ENCODE peak calls at places on chromosomes 13 and 19, in four cellular contexts. One of them, this sample, is unnamed.
A peak's percentile ranks its signal among the peaks of the same experiment; 100 is the strongest.

GRCh38 chr19:33066543-33066942 is 1.9 kb upstream of the RHPN2 start:
- DNase-seq in ovary: no peak
- DNase-seq in stomach: no peak
- DNase-seq in IMR-90: no peak
- DNase-seq in this sample: no peak

GRCh38 chr13:99686157-99686572 is 184.9 kb downstream of the TM9SF2 start:
- DNase-seq in stomach: no peak
- DNase-seq in ovary: no peak
- DNase-seq in IMR-90: peak; percentile 4
- DNase-seq in this sample: no peak

GRCh38 chr13:80141114-80141849 is 199.6 kb downstream of the SPRY2 start:
- DNase-seq in ovary: peak; percentile 51
- DNase-seq in stomach: peak; percentile 36
- DNase-seq in IMR-90: peak; percentile 78
- DNase-seq in this sample: no peak

GRCh38 chr13:105410602-105411001 is 1124.9 kb downstream of the EFNB2 start:
- DNase-seq in IMR-90: peak; percentile 12
- DNase-seq in ovary: peak; percentile 18
- DNase-seq in stomach: peak; percentile 67
- DNase-seq in this sample: peak; percentile 18

GRCh38 chr19:44303976-44304568 is 753 bp downstream of the ZNF235 start:
- DNase-seq in ovary: peak; percentile 16
- DNase-seq in IMR-90: peak; percentile 3
- DNase-seq in stomach: no peak
- DNase-seq in this sample: peak; percentile 5

GRCh38 chr19:52188822-52189744 is 769 bp upstream of the PPP2R1A start:
- DNase-seq in stomach: no peak
- DNase-seq in ovary: no peak
- DNase-seq in IMR-90: no peak
- DNase-seq in this sample: peak; percentile 70

GRCh38 chr19:41546386-41546789 is 29.6 kb upstream of the CEACAM21 start:
- DNase-seq in IMR-90: no peak
- DNase-seq in stomach: no peak
- DNase-seq in ovary: no peak
- DNase-seq in this sample: no peak

GRCh38 chr19:814108-815078 is 7.4 kb downstream of the PLPPR3 start:
- DNase-seq in ovary: no peak
- DNase-seq in stomach: no peak
- DNase-seq in IMR-90: no peak
- DNase-seq in this sample: no peak

GRCh38 chr13:83183439-83184149 is 698.7 kb downstream of the SLITRK1 start:
- DNase-seq in ovary: no peak
- DNase-seq in stomach: no peak
- DNase-seq in IMR-90: no peak
- DNase-seq in this sample: no peak

GRCh38 chr19:2720777-2721569 is at the start of gene DIRAS1:
- DNase-seq in ovary: peak; percentile 51
- DNase-seq in stomach: no peak
- DNase-seq in IMR-90: no peak
- DNase-seq in this sample: no peak

GRCh38 chr19:5006201-5006600 is 37.3 kb downstream of the KDM4B start:
- DNase-seq in IMR-90: peak; percentile 60
- DNase-seq in ovary: no peak
- DNase-seq in stomach: no peak
- DNase-seq in this sample: no peak

GRCh38 chr13:51906581-51906980 is 44.8 kb downstream of the CCDC70 start:
- DNase-seq in stomach: peak; percentile 74
- DNase-seq in IMR-90: no peak
- DNase-seq in ovary: no peak
- DNase-seq in this sample: no peak

GRCh38 chr13:92807343-92807742 is 419.3 kb upstream of the GPC6 start:
- DNase-seq in stomach: no peak
- DNase-seq in IMR-90: peak; percentile 26
- DNase-seq in ovary: no peak
- DNase-seq in this sample: no peak

GRCh38 chr19:29712744-29713516 is 2.1 kb downstream of the C19orf12 start:
- DNase-seq in ovary: peak; percentile 11
- DNase-seq in IMR-90: no peak
- DNase-seq in stomach: no peak
- DNase-seq in this sample: no peak
- H3K4me3 ChIP-seq in ovary: no peak overlapping the region
- H3K4me3 ChIP-seq in IMR-90: no peak overlapping the region
- H3K4me3 ChIP-seq in stomach: no peak overlapping the region
- H3K4me3 ChIP-seq in this sample: no peak overlapping the region

GRCh38 chr13:40562975-40563349 is 103.5 kb downstream of the FOXO1 start:
- DNase-seq in ovary: no peak
- DNase-seq in stomach: no peak
- DNase-seq in IMR-90: no peak
- DNase-seq in this sample: no peak

GRCh38 chr13:40564342-40564997 is 102.0 kb downstream of the FOXO1 start:
- DNase-seq in IMR-90: no peak
- DNase-seq in ovary: no peak
- DNase-seq in stomach: no peak
- DNase-seq in this sample: no peak

GRCh38 chr13:40565282-40566148 is 100.9 kb downstream of the FOXO1 start:
- DNase-seq in IMR-90: no peak
- DNase-seq in ovary: no peak
- DNase-seq in stomach: no peak
- DNase-seq in this sample: no peak

GRCh38 chr13:40566811-40567210 is 99.6 kb downstream of the FOXO1 start:
- DNase-seq in ovary: no peak
- DNase-seq in IMR-90: no peak
- DNase-seq in stomach: no peak
- DNase-seq in this sample: no peak

GRCh38 chr13:40563350-40564125 is 102.9 kb downstream of the FOXO1 start:
- DNase-seq in IMR-90: no peak
- DNase-seq in stomach: no peak
- DNase-seq in ovary: no peak
- DNase-seq in this sample: no peak
- TF ChIP-seq POLR2A in IMR-90: no peak
- TF ChIP-seq POLR2A in stomach: no peak
- TF ChIP-seq POLR2A in ovary: no peak
- TF ChIP-seq POLR2A in this sample: no peak

GRCh38 chr19:39097721-39098120 is 13.6 kb downstream of the ACP7 start:
- DNase-seq in ovary: no peak
- DNase-seq in IMR-90: no peak
- DNase-seq in stomach: no peak
- DNase-seq in this sample: no peak
- H3K27me3 ChIP-seq in ovary: no peaks in the 10 kb centered on the region
- H3K27me3 ChIP-seq in IMR-90: peaks cover 17% of the 10 kb centered on the region
- H3K27me3 ChIP-seq in stomach: peaks cover 24% of the 10 kb centered on the region
- H3K27me3 ChIP-seq in this sample: peaks cover 7% of the 10 kb centered on the region

DNA sequence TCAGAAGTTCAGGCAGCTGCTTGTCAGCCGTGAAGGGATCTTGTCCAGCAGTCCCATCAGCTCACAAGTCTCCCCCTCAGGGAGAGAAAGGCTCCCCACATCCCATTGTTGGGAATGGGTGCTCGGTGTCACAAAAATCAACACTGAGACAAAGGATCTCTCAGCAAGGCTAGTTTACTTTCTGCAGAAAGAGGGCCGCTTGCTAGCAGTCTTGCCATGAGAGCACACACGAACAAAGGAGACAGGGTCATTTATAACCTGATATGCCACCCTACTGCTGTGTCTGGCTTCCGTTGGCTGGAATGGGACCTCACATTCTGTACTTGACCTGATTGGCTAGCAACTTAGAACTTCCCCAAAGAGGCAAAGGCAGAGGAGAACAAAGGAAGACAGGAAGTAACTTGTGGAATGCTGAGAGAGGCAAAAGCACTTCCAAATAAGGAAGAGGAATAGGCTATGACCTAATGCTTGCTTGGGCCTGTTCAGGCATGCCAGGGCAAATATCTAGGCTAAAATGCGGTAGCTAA is 8.7 kb upstream of the IGFL3 start:
- DNase-seq in stomach: no peak
- DNase-seq in IMR-90: peak; percentile 97
- DNase-seq in ovary: peak; percentile 30
- DNase-seq in this sample: peak; percentile 67
- H3K4me3 ChIP-seq in stomach: no peak overlapping the region
- H3K4me3 ChIP-seq in IMR-90: peak overlapping the region; percentile 28
- H3K4me3 ChIP-seq in ovary: peak overlapping the region; percentile 1
- H3K4me3 ChIP-seq in this sample: no peak overlapping the region

DNA sequence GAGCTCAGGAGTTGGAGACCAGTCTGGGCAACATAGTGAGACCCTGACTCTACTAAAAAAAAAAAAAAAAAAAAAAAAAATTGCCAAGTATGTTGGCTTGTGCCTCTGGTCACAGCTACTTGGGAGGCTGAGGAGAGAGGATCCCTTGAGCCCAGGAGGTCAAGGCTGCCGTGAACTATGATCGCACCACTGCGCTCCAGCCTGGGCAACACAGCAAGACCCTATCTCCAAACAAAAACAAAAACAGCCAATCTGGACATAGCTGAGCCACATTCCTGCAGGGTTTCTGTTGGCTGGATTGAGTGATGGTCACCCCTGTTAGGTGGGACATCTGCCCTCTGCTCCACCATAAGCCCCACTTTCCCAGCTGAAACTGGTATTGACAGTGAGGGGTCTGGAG is 13.6 kb upstream of the ANGPTL8 start:
- DNase-seq in stomach: no peak
- DNase-seq in IMR-90: no peak
- DNase-seq in ovary: no peak
- DNase-seq in this sample: no peak
- TF ChIP-seq POLR2A in stomach: no peak
- TF ChIP-seq POLR2A in IMR-90: no peak
- TF ChIP-seq POLR2A in ovary: no peak
- TF ChIP-seq POLR2A in this sample: no peak

GRCh38 chr13:41962994-41963393 is 2.1 kb upstream of the VWA8 start:
- DNase-seq in stomach: no peak
- DNase-seq in IMR-90: peak; percentile 44
- DNase-seq in ovary: no peak
- DNase-seq in this sample: no peak

GRCh38 chr13:41960195-41960699 is 662 bp downstream of the VWA8 start:
- DNase-seq in ovary: no peak
- DNase-seq in IMR-90: peak; percentile 29
- DNase-seq in stomach: no peak
- DNase-seq in this sample: no peak

GRCh38 chr13:41955605-41956004 is 5.3 kb downstream of the VWA8 start:
- DNase-seq in stomach: no peak
- DNase-seq in ovary: no peak
- DNase-seq in IMR-90: no peak
- DNase-seq in this sample: no peak

GRCh38 chr13:41956272-41956671 is 4.6 kb downstream of the VWA8 start:
- DNase-seq in IMR-90: no peak
- DNase-seq in stomach: no peak
- DNase-seq in ovary: no peak
- DNase-seq in this sample: no peak

DNA sequence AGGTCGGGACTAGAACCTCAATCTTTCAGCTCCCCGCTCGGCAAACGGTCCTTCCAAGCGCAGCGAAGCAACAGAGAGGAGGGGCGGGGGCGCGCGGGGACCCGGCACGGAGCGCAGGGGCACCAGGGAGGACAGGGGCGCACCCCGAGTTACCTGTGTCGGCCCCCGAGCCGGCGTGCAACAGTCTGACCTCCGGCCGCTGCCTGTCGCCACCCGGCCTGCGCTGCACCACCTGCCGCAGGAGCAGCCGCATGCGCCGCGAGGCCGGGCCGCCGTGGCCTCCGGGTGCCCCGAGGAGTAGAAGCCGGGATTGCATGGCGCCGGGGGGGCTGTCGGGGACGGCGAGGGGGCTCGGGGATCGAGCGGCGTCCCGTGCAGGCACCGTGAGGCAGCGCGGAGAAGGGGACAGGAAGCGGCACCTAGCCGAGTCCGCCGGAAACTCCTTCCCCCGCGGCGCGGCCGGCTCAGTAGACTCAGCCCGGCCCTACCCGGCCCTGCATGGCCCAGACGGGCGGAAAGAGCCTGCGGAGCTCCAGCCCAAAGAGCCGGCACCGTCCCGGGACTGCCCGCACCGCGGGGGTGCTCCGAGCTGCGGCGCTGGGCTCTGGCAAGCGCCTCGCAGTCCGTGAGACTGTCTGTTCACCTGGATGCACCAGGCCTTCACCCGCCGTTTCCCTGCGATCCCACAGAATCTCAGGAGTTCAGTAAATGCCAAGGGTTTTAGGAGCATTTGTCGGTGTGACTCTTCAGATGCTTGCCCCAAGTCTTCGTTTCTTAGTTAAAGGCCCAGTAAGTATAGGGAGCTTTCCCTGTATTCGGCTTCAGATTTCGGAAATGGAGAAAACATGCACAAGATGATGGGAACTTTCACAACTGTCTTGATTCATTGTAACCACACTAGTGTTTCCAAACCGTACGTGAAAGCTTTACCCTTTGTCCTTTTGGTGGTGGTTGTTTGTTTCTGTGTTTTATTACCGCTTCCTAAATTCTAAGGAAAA is at the start of gene VWA8:
- DNase-seq in stomach: peak; percentile 85
- DNase-seq in ovary: peak; percentile 84
- DNase-seq in IMR-90: peak; percentile 78
- DNase-seq in this sample: peak; percentile 60
- H3K27me3 ChIP-seq in stomach: no peaks in the 10 kb centered on the region
- H3K27me3 ChIP-seq in ovary: no peaks in the 10 kb centered on the region
- H3K27me3 ChIP-seq in IMR-90: no peaks in the 10 kb centered on the region
- H3K27me3 ChIP-seq in this sample: no peaks in the 10 kb centered on the region

GRCh38 chr13:41019578-41020347 is 647 bp upstream of the ELF1 start:
- DNase-seq in IMR-90: no peak
- DNase-seq in ovary: no peak
- DNase-seq in stomach: no peak
- DNase-seq in this sample: no peak

GRCh38 chr13:41017153-41017552 is 2.0 kb downstream of the ELF1 start:
- DNase-seq in ovary: no peak
- DNase-seq in IMR-90: no peak
- DNase-seq in stomach: peak; percentile 41
- DNase-seq in this sample: peak; percentile 47

GRCh38 chr13:41019027-41019487 is at the start of gene ELF1:
- DNase-seq in stomach: peak; percentile 59
- DNase-seq in ovary: no peak
- DNase-seq in IMR-90: peak; percentile 52
- DNase-seq in this sample: peak; percentile 77

GRCh38 chr13:41017744-41018582 is 1.2 kb downstream of the ELF1 start:
- DNase-seq in ovary: no peak
- DNase-seq in IMR-90: peak; percentile 19
- DNase-seq in stomach: no peak
- DNase-seq in this sample: no peak

DNA sequence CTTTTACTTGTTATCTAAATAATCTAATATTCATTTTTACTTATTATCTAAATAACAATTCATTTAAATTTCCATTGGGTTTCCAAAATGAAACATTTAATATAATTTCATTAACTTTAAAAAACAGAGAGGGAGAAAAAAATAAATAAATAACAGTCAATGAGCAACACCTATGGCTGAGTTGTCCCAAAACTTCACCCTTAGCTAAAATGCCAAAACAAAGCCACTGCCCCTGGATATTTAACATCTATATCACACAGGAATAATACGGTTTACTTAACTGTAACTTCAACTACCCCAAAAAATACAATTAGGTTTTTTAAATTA is 570 bp downstream of the ELF1 start:
- DNase-seq in IMR-90: no peak
- DNase-seq in stomach: no peak
- DNase-seq in ovary: no peak
- DNase-seq in this sample: no peak
- H3K4me3 ChIP-seq in IMR-90: no peak overlapping the region
- H3K4me3 ChIP-seq in stomach: peak overlapping the region; percentile 36
- H3K4me3 ChIP-seq in ovary: peak overlapping the region; percentile 18
- H3K4me3 ChIP-seq in this sample: peak overlapping the region; percentile 13